ENCODE peak calls at places on chromosomes 7 and 10, in ten cellular contexts. Y is IMR-90, M is thyroid gland, C is transverse colon, P is A549, R is HCT116, Q is body of pancreas, N is ovary, X is gastrocnemius medialis, U is adrenal gland. W is an unnamed sample.

GRCh38 chr7:45917658-45918057 is 3.4 kb downstream of the IGFBP3 start:
- DNase-seq in Y (peak), M (peak), C (peak), P (peak), R (no peak), Q (peak), N (peak), X (peak), U (peak), W (peak)

GRCh38 chr10:11795101-11795920 is 27.8 kb upstream of the PROSER2 start:
- DNase-seq in Y (no peak), M (no peak), C (no peak), P (no peak), R (no peak), Q (no peak), N (no peak), X (no peak), U (no peak), W (no peak)

GRCh38 chr7:151815419-151815818 is 61.5 kb downstream of the PRKAG2 start:
- DNase-seq in Y (no peak), M (no peak), C (no peak), P (no peak), R (no peak), Q (no peak), N (no peak), X (no peak), U (no peak), W (no peak)

GRCh38 chr7:117750612-117751563 is 122.4 kb downstream of the CTTNBP2 start:
- DNase-seq in Y (peak), M (no peak), C (no peak), P (peak), R (no peak), Q (no peak), N (no peak), X (no peak), U (no peak), W (no peak)

GRCh38 chr7:128887169-128888038 is 23.1 kb downstream of the KCP start:
- DNase-seq in Y (no peak), M (no peak), C (no peak), P (no peak), R (no peak), Q (no peak), N (no peak), X (no peak), U (no peak), W (no peak)

GRCh38 chr7:44969701-44970494 is 8.9 kb downstream of the MYO1G start:
- DNase-seq in Y (no peak), M (no peak), C (peak), P (no peak), R (no peak), Q (no peak), N (no peak), X (no peak), U (peak), W (no peak)

GRCh38 chr7:140349172-140349771 is 49.1 kb downstream of the SLC37A3 start:
- DNase-seq in Y (peak), M (no peak), C (no peak), P (no peak), R (no peak), Q (no peak), N (no peak), X (no peak), U (no peak), W (no peak)

GRCh38 chr7:85426487-85426960 is 239.7 kb upstream of the SEMA3D start:
- DNase-seq in Y (peak), M (peak), C (no peak), P (peak), R (no peak), Q (no peak), N (no peak), X (no peak), U (no peak), W (no peak)

GRCh38 chr7:48710995-48711394 is 213.4 kb upstream of the CDC14C start:
- DNase-seq in Y (no peak), M (no peak), C (no peak), P (no peak), R (no peak), Q (no peak), N (no peak), X (no peak), U (no peak), W (no peak)

GRCh38 chr10:47318706-47319105 is 3.5 kb upstream of the GDF2 start:
- DNase-seq in Y (no peak), M (no peak), C (no peak), P (peak), R (peak), Q (no peak), N (no peak), X (no peak), U (no peak), W (no peak)

GRCh38 chr10:110447886-110448285 is 49.8 kb upstream of the DUSP5 start:
- DNase-seq in Y (no peak), M (no peak), C (no peak), P (no peak), R (no peak), Q (no peak), N (no peak), X (no peak), U (no peak), W (no peak)

GRCh38 chr7:39458346-39458745 is 107.9 kb upstream of the YAE1 start:
- DNase-seq in Y (no peak), M (no peak), C (no peak), P (no peak), R (no peak), Q (no peak), N (no peak), X (no peak), U (no peak), W (no peak)

GRCh38 chr10:94545277-94546057 is at the start of gene HELLS:
- DNase-seq in Y (peak), M (peak), C (peak), P (peak), R (peak), Q (peak), N (peak), X (peak), U (peak), W (peak)

GRCh38 chr7:128157906-128158305 is 83.2 kb upstream of the LEP start:
- DNase-seq in Y (no peak), M (no peak), C (no peak), P (no peak), R (no peak), Q (no peak), N (no peak), X (no peak), U (no peak), W (no peak)

GRCh38 chr10:126905776-126906703 is 812 bp downstream of the DOCK1 start:
- DNase-seq in Y (peak), M (peak), C (peak), P (peak), R (no peak), Q (peak), N (peak), X (no peak), U (peak), W (peak)

GRCh38 chr7:79786187-79786586 is 332.7 kb upstream of the MAGI2 start:
- DNase-seq in Y (peak), M (no peak), C (no peak), P (no peak), R (no peak), Q (no peak), N (no peak), X (no peak), U (no peak), W (no peak)

GRCh38 chr7:157544980-157545680 is 208.3 kb downstream of the DNAJB6 start:
- DNase-seq in Y (no peak), M (no peak), C (no peak), P (no peak), R (no peak), Q (no peak), N (no peak), X (no peak), U (no peak), W (no peak)

GRCh38 chr7:93562106-93562505 is 12.4 kb downstream of the CALCR start:
- DNase-seq in Y (no peak), M (no peak), C (no peak), P (no peak), R (no peak), Q (no peak), N (no peak), X (no peak), U (no peak), W (no peak)

GRCh38 chr7:92830532-92831110 is 5.8 kb downstream of the CDK6 start:
- DNase-seq in Y (peak), M (no peak), C (no peak), P (no peak), R (no peak), Q (no peak), N (no peak), X (no peak), U (no peak), W (no peak)

DNA sequence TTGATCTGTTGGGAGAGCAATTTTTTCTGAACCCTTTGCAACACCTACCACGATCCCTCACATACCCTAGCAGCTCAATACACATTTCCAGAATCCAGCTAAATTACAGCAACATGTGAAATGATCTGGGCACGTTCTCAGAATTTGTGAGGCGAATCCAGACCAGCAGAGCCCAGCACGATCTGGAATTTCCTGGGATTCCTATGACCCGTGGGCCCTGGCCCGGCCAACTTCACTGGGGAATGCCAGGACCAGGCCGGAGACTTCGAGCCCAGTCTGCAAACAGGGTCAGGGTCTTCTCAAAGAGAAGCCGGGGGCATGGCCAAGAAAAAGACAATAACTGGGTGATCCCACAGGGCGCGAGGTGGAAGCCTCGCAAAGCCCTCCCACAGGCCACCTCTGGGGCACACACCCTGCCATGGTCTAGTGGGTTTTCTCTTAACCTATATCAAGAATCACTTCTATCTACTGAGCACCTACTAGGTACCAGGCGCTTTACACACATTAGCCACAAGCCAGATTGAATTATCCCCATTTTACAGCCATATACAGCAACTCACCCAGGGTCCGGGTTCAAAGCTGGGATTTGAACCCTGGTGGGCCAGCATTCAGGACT is 33.8 kb downstream of the FAM53B start:
- DNase-seq in Y (no peak), M (peak), C (no peak), P (no peak), R (no peak), Q (no peak), N (no peak), X (no peak), U (no peak), W (no peak)
- TF ChIP-seq POLR2A in Y (no peak), M (no peak), C (no peak), P (no peak), R (no peak), Q (no peak), N (no peak), X (no peak), U (no peak), W (no peak)

DNA sequence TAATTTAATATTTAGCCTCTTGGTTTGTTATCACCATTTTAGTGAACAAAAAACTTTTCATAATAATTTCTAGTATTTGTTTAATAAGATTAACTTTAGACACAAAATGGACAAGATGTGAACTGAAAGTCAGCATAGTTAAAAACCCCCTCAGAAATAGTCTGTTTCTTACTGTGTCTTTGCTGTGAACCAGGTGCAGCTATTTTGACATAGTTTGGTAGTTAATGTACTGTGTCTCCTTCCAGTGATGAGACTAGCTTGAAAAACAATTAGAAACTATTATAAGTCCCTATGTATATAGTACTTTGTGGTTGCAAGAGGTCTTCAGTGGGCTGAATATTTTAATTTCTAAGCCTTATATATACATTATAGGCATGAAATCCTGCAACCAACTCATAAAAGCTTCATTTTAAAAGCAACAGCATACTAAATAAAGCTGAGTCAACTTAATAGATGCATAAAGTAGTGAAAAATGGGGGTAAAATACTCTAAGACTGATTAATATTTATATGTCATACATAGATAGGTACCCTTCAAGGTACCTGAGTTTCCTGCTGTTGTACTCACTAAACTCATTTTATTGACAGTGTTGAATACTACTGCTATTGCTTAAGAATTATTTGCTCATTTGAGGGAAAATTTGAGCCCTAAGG is 19.2 kb downstream of the DMTF1 start:
- DNase-seq in Y (no peak), M (no peak), C (no peak), P (no peak), R (no peak), Q (no peak), N (no peak), X (no peak), U (no peak), W (no peak)
- H3K27ac ChIP-seq in Y (no peak), M (no peak), C (no peak), P (no peak), R (no peak), Q (no peak), N (no peak), X (no peak), U (no peak), W (no peak)

GRCh38 chr7:1922870-1923236 is 252.8 kb downstream of the ELFN1 start:
- DNase-seq in Y (no peak), M (no peak), C (no peak), P (no peak), R (no peak), Q (no peak), N (no peak), X (no peak), U (no peak), W (no peak)
- TF ChIP-seq CTCF in Y (peak), M (no peak), C (no peak), P (no peak), R (peak), Q (no peak), N (no peak), X (no peak), U (no peak), W (no peak)

DNA sequence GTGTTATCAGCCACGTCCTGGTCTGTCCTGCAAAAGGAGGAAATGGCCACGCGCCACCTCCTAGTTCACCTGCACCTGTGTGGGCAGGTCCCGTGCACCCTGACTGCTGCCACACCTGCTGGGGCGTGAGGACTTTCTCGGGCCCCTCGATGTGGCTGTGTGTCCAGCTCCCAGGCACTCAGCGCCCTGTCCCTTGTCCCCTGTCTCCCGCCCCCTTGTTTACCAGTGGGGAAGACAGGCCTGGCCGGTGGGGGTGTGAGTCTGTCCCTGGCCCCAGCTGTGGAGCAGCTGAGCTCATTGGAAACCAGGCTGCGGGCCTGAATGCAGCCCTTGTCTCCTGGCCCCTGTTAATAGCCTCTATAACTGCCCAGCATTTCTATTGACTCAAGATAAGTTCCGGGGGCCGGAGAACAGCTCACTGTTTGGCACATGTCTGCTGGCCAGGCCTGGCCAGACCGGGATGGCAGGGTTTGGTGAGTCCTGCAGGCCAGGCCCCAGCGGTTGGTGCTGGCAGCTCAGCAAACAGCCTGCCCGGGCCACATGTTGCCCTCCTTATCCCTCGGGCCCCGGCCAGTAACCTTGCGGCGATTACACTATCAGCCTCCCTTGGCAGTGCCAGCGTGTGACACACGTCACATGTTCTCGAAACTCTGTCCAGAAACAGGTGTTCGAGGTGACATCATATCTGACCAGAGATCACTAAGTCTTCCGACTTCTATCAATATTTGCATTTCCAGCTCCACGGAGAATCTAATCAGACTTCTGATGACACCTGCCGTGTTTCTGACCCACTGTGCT is 52.1 kb downstream of the FOXL3 start:
- DNase-seq in Y (no peak), M (no peak), C (peak), P (no peak), R (no peak), Q (peak), N (no peak), X (peak), U (no peak), W (peak)
- TF ChIP-seq POLR2A in Y (no peak), M (no peak), C (no peak), P (no peak), R (no peak), Q (peak), N (no peak), X (no peak), U (no peak), W (no peak)

DNA sequence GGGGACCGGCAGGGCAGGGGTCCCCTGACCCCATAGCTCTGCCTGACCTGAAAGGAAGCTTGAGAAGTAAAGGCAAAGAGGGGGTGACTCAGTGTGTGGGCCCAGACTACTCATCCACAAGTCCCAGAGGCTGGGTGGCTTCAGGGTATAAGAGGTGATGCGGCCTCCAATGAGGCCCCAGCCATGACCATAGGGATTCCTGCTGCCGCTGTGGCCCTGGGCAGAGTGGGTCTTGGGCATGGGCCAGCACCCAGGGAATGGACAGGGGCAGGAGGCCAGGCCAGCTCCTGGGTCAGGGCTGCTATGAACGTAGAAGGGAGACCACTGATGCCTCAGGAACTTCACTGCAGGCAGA is 64.4 kb upstream of the EBF3 start:
- DNase-seq in Y (no peak), M (no peak), C (no peak), P (no peak), R (no peak), Q (no peak), N (no peak), X (no peak), U (no peak), W (no peak)
- H3K27ac ChIP-seq in Y (no peak), M (no peak), C (no peak), P (no peak), R (no peak), Q (no peak), N (no peak), X (no peak), U (no peak), W (no peak)

GRCh38 chr10:60041489-60042133 is 135.3 kb upstream of the CCDC6 start:
- DNase-seq in Y (no peak), M (no peak), C (no peak), P (no peak), R (no peak), Q (no peak), N (no peak), X (no peak), U (no peak), W (no peak)
- TF ChIP-seq CTCF in Y (no peak), M (no peak), C (no peak), P (no peak), R (no peak), Q (no peak), N (no peak), X (no peak), U (no peak), W (no peak)

GRCh38 chr10:34800624-34801023 is 14.5 kb downstream of the PARD3 start:
- DNase-seq in Y (no peak), M (no peak), C (no peak), P (no peak), R (no peak), Q (no peak), N (no peak), X (no peak), U (no peak), W (no peak)
- TF ChIP-seq POLR2A in Y (no peak), M (no peak), C (no peak), P (no peak), R (no peak), Q (no peak), N (no peak), X (no peak), U (no peak), W (no peak)

DNA sequence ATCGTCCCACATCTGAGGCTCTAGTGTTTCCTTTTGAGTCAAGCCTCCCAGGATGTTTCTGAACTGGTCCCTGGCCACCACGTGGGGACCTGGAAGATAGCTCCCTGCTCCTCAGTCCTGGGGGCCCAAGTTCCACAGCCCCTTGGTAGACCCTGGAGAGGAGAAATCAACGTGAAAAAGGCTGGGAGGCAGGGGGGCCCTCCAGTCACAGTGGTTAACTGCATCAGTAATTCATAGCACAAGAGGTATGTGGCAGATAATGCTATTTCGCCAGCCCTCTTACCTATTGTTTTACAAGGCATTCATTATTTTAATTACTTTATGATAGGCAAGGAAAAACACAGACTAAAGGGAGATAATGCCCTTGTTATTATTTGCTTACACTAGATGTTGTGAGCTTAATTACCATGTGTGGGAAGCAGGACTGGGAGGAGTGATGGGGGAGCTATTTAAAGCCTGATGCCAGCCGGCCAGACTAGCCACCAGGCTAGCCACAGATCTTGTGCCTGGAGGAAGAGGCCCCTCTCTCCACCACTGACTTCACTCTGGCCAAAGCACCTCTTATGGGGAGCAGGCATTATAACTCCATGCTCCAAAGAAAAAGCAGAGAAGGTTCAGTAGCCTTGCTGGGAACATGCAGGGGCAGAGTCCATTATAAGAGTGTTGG is 230.7 kb downstream of the KCNMA1 start:
- DNase-seq in Y (no peak), M (no peak), C (no peak), P (no peak), R (no peak), Q (no peak), N (no peak), X (no peak), U (no peak), W (no peak)
- H3K27ac ChIP-seq in Y (no peak), M (no peak), C (peak), P (peak), R (no peak), Q (peak), N (no peak), X (peak), U (no peak), W (no peak)

GRCh38 chr10:79491171-79491835 is 21.0 kb upstream of the EIF5AL1 start:
- DNase-seq in Y (no peak), M (no peak), C (no peak), P (no peak), R (no peak), Q (no peak), N (no peak), X (no peak), U (no peak), W (no peak)
- TF ChIP-seq CTCF in Y (no peak), M (no peak), C (no peak), P (no peak), R (peak), Q (no peak), N (no peak), X (no peak), U (no peak), W (no peak)